ENCODE peak calls at places on chromosome 12, in five cellular contexts. One of them, this sample, is unnamed. For H3K27me3, the result is how much of the 10 kb centered on the place peaks cover.

GRCh38 chr12:108595711-108596647 is 1.9 kb downstream of the TMEM119 start:
- DNase-seq in H9: no peak
- DNase-seq in CD8-positive, alpha-beta T cell: no peak
- DNase-seq in ovary: no peak
- DNase-seq in upper lobe of left lung: no peak
- DNase-seq in this sample: no peak

GRCh38 chr12:67705394-67706370 is 57.1 kb downstream of the DYRK2 start:
- DNase-seq in H9: no peak
- DNase-seq in ovary: no peak
- DNase-seq in CD8-positive, alpha-beta T cell: no peak
- DNase-seq in upper lobe of left lung: no peak
- DNase-seq in this sample: no peak

GRCh38 chr12:49089831-49090773 is 4.5 kb downstream of the DHH start:
- DNase-seq in upper lobe of left lung: no peak
- DNase-seq in H9: peak
- DNase-seq in ovary: peak
- DNase-seq in CD8-positive, alpha-beta T cell: no peak
- DNase-seq in this sample: no peak

GRCh38 chr12:88958153-88958552 is 377.9 kb upstream of the KITLG start:
- DNase-seq in CD8-positive, alpha-beta T cell: no peak
- DNase-seq in ovary: no peak
- DNase-seq in upper lobe of left lung: no peak
- DNase-seq in H9: peak
- DNase-seq in this sample: no peak

GRCh38 chr12:120529641-120530314 is 820 bp upstream of the COQ5 start:
- DNase-seq in H9: peak
- DNase-seq in ovary: no peak
- DNase-seq in upper lobe of left lung: peak
- DNase-seq in CD8-positive, alpha-beta T cell: no peak
- DNase-seq in this sample: no peak

GRCh38 chr12:43206396-43206795 is 345.6 kb downstream of the ADAMTS20 start:
- DNase-seq in ovary: no peak
- DNase-seq in H9: no peak
- DNase-seq in upper lobe of left lung: no peak
- DNase-seq in CD8-positive, alpha-beta T cell: no peak
- DNase-seq in this sample: no peak

GRCh38 chr12:92506460-92506859 is 196.3 kb upstream of the PLEKHG7 start:
- DNase-seq in CD8-positive, alpha-beta T cell: no peak
- DNase-seq in ovary: no peak
- DNase-seq in H9: no peak
- DNase-seq in upper lobe of left lung: no peak
- DNase-seq in this sample: no peak

GRCh38 chr12:80936642-80937390 is 918 bp downstream of the LIN7A start:
- DNase-seq in H9: peak
- DNase-seq in ovary: peak
- DNase-seq in CD8-positive, alpha-beta T cell: no peak
- DNase-seq in upper lobe of left lung: peak
- DNase-seq in this sample: no peak

GRCh38 chr12:22733756-22734155 is 108.8 kb downstream of the ETNK1 start:
- DNase-seq in upper lobe of left lung: no peak
- DNase-seq in H9: no peak
- DNase-seq in ovary: no peak
- DNase-seq in CD8-positive, alpha-beta T cell: no peak
- DNase-seq in this sample: no peak

GRCh38 chr12:90961154-90961553 is 6.2 kb upstream of the CCER1 start:
- DNase-seq in CD8-positive, alpha-beta T cell: no peak
- DNase-seq in H9: no peak
- DNase-seq in upper lobe of left lung: no peak
- DNase-seq in ovary: no peak
- DNase-seq in this sample: no peak

GRCh38 chr12:116426391-116427136 is 132.6 kb upstream of the MAP1LC3B2 start:
- DNase-seq in H9: peak
- DNase-seq in upper lobe of left lung: no peak
- DNase-seq in ovary: peak
- DNase-seq in CD8-positive, alpha-beta T cell: no peak
- DNase-seq in this sample: no peak

GRCh38 chr12:92605621-92606170 is 97.1 kb upstream of the PLEKHG7 start:
- DNase-seq in CD8-positive, alpha-beta T cell: no peak
- DNase-seq in ovary: no peak
- DNase-seq in H9: no peak
- DNase-seq in upper lobe of left lung: no peak
- DNase-seq in this sample: no peak

GRCh38 chr12:5905757-5906156 is 39.3 kb downstream of the ANO2 start:
- DNase-seq in ovary: no peak
- DNase-seq in upper lobe of left lung: peak
- DNase-seq in H9: peak
- DNase-seq in CD8-positive, alpha-beta T cell: no peak
- DNase-seq in this sample: no peak

GRCh38 chr12:13801543-13801942 is 179.9 kb downstream of the GRIN2B start:
- DNase-seq in ovary: no peak
- DNase-seq in CD8-positive, alpha-beta T cell: no peak
- DNase-seq in H9: no peak
- DNase-seq in upper lobe of left lung: no peak
- DNase-seq in this sample: no peak

GRCh38 chr12:50084775-50085614 is at the start of gene SMARCD1:
- DNase-seq in H9: peak
- DNase-seq in upper lobe of left lung: peak
- DNase-seq in CD8-positive, alpha-beta T cell: peak
- DNase-seq in ovary: peak
- DNase-seq in this sample: peak

GRCh38 chr12:105204916-105205315 is 31.1 kb downstream of the APPL2 start:
- DNase-seq in upper lobe of left lung: no peak
- DNase-seq in H9: no peak
- DNase-seq in CD8-positive, alpha-beta T cell: no peak
- DNase-seq in ovary: no peak
- DNase-seq in this sample: no peak

GRCh38 chr12:101616027-101616494 is 21.3 kb downstream of the MYBPC1 start:
- DNase-seq in H9: no peak
- DNase-seq in upper lobe of left lung: no peak
- DNase-seq in CD8-positive, alpha-beta T cell: no peak
- DNase-seq in ovary: no peak
- DNase-seq in this sample: no peak

GRCh38 chr12:56007892-56008471 is 10.9 kb downstream of the SUOX start:
- DNase-seq in upper lobe of left lung: no peak
- DNase-seq in H9: no peak
- DNase-seq in CD8-positive, alpha-beta T cell: no peak
- DNase-seq in ovary: peak
- DNase-seq in this sample: no peak

GRCh38 chr12:76024942-76025600 is 6.5 kb downstream of the PHLDA1 start:
- DNase-seq in H9: no peak
- DNase-seq in CD8-positive, alpha-beta T cell: no peak
- DNase-seq in ovary: no peak
- DNase-seq in upper lobe of left lung: no peak
- DNase-seq in this sample: no peak

GRCh38 chr12:88299567-88300101 is 157.5 kb downstream of the TMTC3 start:
- DNase-seq in H9: no peak
- DNase-seq in upper lobe of left lung: no peak
- DNase-seq in ovary: no peak
- DNase-seq in CD8-positive, alpha-beta T cell: no peak
- DNase-seq in this sample: no peak

GRCh38 chr12:82857276-82857675 is 170.6 kb downstream of the TMTC2 start:
- DNase-seq in CD8-positive, alpha-beta T cell: no peak
- DNase-seq in H9: peak
- DNase-seq in ovary: no peak
- DNase-seq in upper lobe of left lung: no peak
- DNase-seq in this sample: no peak

GRCh38 chr12:66692170-66692569 is 13.3 kb upstream of the GRIP1 start:
- DNase-seq in H9: no peak
- DNase-seq in CD8-positive, alpha-beta T cell: no peak
- DNase-seq in upper lobe of left lung: no peak
- DNase-seq in ovary: no peak
- DNase-seq in this sample: no peak

GRCh38 chr12:93884794-93885460 is 207.8 kb downstream of the CRADD start:
- DNase-seq in upper lobe of left lung: no peak
- DNase-seq in CD8-positive, alpha-beta T cell: no peak
- DNase-seq in ovary: no peak
- DNase-seq in H9: no peak
- DNase-seq in this sample: no peak

GRCh38 chr12:62805517-62805916 is 129.4 kb downstream of the PPM1H start:
- DNase-seq in H9: no peak
- DNase-seq in ovary: no peak
- DNase-seq in CD8-positive, alpha-beta T cell: no peak
- DNase-seq in upper lobe of left lung: no peak
- DNase-seq in this sample: no peak

GRCh38 chr12:43728117-43728516 is 30.5 kb downstream of the PUS7L start:
- DNase-seq in upper lobe of left lung: no peak
- DNase-seq in ovary: no peak
- DNase-seq in H9: no peak
- DNase-seq in CD8-positive, alpha-beta T cell: no peak
- DNase-seq in this sample: no peak

GRCh38 chr12:112381421-112381897 is 772 bp downstream of the HECTD4 start:
- DNase-seq in H9: peak
- DNase-seq in upper lobe of left lung: peak
- DNase-seq in CD8-positive, alpha-beta T cell: peak
- DNase-seq in ovary: no peak
- DNase-seq in this sample: no peak

GRCh38 chr12:58959639-58960300 is 39.5 kb upstream of the LRIG3 start:
- DNase-seq in upper lobe of left lung: no peak
- DNase-seq in ovary: no peak
- DNase-seq in H9: no peak
- DNase-seq in CD8-positive, alpha-beta T cell: no peak
- DNase-seq in this sample: no peak

GRCh38 chr12:58961906-58962305 is 41.6 kb upstream of the LRIG3 start:
- DNase-seq in CD8-positive, alpha-beta T cell: no peak
- DNase-seq in ovary: no peak
- DNase-seq in H9: no peak
- DNase-seq in upper lobe of left lung: no peak
- DNase-seq in this sample: no peak

GRCh38 chr12:58957298-58957697 is 37.0 kb upstream of the LRIG3 start:
- DNase-seq in ovary: no peak
- DNase-seq in H9: no peak
- DNase-seq in CD8-positive, alpha-beta T cell: no peak
- DNase-seq in upper lobe of left lung: no peak
- DNase-seq in this sample: no peak

GRCh38 chr12:58963844-58964243 is 43.5 kb upstream of the LRIG3 start:
- DNase-seq in CD8-positive, alpha-beta T cell: no peak
- DNase-seq in upper lobe of left lung: no peak
- DNase-seq in ovary: no peak
- DNase-seq in H9: no peak
- DNase-seq in this sample: no peak

DNA sequence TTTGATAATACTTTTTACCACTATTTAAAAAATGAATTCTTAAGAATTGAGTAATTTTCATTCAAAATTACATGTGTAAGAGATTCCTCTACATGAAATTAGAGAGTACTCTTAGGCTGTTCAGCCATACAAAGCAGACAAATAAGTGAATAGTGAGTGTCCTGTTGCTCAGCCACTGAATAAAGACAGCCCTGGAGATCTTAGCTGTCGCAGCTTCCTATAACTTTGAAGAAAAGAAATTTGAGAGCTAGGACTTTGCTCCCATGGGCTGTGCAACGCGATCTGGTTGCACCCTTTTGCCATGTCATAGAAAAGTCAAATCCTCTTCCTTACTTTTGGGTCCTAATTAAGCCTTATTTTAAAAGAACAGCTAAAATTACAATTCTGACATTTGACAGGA is 40.9 kb upstream of the LRIG3 start:
- DNase-seq in upper lobe of left lung: no peak
- DNase-seq in ovary: no peak
- DNase-seq in H9: no peak
- DNase-seq in CD8-positive, alpha-beta T cell: no peak
- DNase-seq in this sample: no peak
- H3K27me3 ChIP-seq in upper lobe of left lung: under half
- H3K27me3 ChIP-seq in ovary: under half
- H3K27me3 ChIP-seq in H9: under half
- H3K27me3 ChIP-seq in CD8-positive, alpha-beta T cell: under half
- H3K27me3 ChIP-seq in this sample: under half

GRCh38 chr12:48019639-48020265 is 15.5 kb upstream of the COL2A1 start:
- DNase-seq in H9: no peak
- DNase-seq in CD8-positive, alpha-beta T cell: no peak
- DNase-seq in upper lobe of left lung: no peak
- DNase-seq in ovary: no peak
- DNase-seq in this sample: no peak
- H3K27me3 ChIP-seq in H9: half or more
- H3K27me3 ChIP-seq in CD8-positive, alpha-beta T cell: under half
- H3K27me3 ChIP-seq in upper lobe of left lung: under half
- H3K27me3 ChIP-seq in ovary: under half
- H3K27me3 ChIP-seq in this sample: under half

GRCh38 chr12:123070267-123071081 is 80.4 kb downstream of the PITPNM2 start:
- DNase-seq in CD8-positive, alpha-beta T cell: no peak
- DNase-seq in upper lobe of left lung: no peak
- DNase-seq in H9: no peak
- DNase-seq in ovary: no peak
- DNase-seq in this sample: no peak

GRCh38 chr12:123069436-123070266 is 81.2 kb downstream of the PITPNM2 start:
- DNase-seq in CD8-positive, alpha-beta T cell: no peak
- DNase-seq in H9: no peak
- DNase-seq in upper lobe of left lung: no peak
- DNase-seq in ovary: no peak
- DNase-seq in this sample: no peak

GRCh38 chr12:123075092-123075491 is 75.8 kb downstream of the PITPNM2 start:
- DNase-seq in CD8-positive, alpha-beta T cell: no peak
- DNase-seq in ovary: no peak
- DNase-seq in upper lobe of left lung: no peak
- DNase-seq in H9: no peak
- DNase-seq in this sample: no peak

GRCh38 chr12:123073962-123074801 is 76.7 kb downstream of the PITPNM2 start:
- DNase-seq in upper lobe of left lung: no peak
- DNase-seq in CD8-positive, alpha-beta T cell: no peak
- DNase-seq in ovary: no peak
- DNase-seq in H9: no peak
- DNase-seq in this sample: no peak

DNA sequence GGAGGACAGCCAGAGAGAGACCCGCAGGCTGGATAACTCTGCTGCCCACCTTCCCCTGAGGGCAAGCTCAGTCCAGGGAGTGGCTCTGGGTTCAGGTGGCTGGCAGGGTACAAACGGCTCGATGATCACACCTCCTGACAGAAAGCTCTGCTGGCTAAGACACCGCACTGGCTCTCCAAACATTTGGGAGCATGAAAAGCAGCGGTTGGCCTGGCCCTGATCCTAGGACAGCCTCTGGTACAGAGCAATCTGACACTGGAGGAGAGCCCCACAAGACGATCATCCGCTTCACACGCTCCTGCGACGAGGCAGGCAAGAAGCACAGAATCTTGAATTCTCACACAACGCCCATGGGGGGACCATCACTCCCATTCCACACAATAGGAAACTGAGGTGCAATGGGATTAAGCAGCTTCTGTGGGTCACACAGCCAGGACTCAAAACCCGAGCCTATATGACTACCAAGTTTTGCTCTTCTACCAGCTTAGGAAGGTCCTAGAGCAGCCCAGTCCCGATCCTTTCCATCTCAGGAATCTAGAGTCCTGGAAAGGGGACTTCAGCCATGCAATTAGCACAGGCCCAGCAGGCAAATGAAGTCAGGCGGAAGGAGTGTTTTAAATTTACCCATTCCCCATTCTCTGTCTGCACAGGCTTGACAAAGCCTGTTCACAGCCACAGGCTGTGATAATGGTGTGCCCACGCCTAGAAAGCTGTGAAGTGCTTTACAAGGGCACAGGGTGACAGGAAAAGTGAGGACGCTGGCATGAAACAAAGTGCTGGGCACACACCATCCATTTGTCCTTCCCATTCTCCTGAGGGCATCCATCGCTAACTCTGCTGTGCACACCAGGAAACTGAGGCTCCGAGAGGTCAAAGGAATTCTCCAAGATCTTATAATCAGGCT is 79.2 kb downstream of the PITPNM2 start:
- DNase-seq in H9: no peak
- DNase-seq in CD8-positive, alpha-beta T cell: no peak
- DNase-seq in upper lobe of left lung: no peak
- DNase-seq in ovary: peak
- DNase-seq in this sample: no peak
- H3K27me3 ChIP-seq in H9: under half
- H3K27me3 ChIP-seq in CD8-positive, alpha-beta T cell: under half
- H3K27me3 ChIP-seq in upper lobe of left lung: under half
- H3K27me3 ChIP-seq in ovary: under half
- H3K27me3 ChIP-seq in this sample: under half

GRCh38 chr12:2383276-2384028 is 330.7 kb downstream of the CACNA1C start:
- DNase-seq in upper lobe of left lung: peak
- DNase-seq in ovary: no peak
- DNase-seq in CD8-positive, alpha-beta T cell: no peak
- DNase-seq in H9: no peak
- DNase-seq in this sample: no peak
- H3K27me3 ChIP-seq in upper lobe of left lung: under half
- H3K27me3 ChIP-seq in ovary: under half
- H3K27me3 ChIP-seq in CD8-positive, alpha-beta T cell: under half
- H3K27me3 ChIP-seq in H9: under half
- H3K27me3 ChIP-seq in this sample: under half